ENCODE peak calls at places on chromosomes 3 and 15, in five cellular contexts. U is right cardiac atrium, Y is HFF-Myc, C is GM04504, W is T1000. L is an unnamed sample.

GRCh38 chr3:88117683-88118082 is 32.1 kb upstream of the C3orf38 start:
- DNase-seq in U (no peak), Y (no peak), C (no peak), W (no peak), L (no peak)

GRCh38 chr3:11555823-11556222 is 87.9 kb downstream of the VGLL4 start:
- DNase-seq in U (no peak), Y (no peak), C (no peak), W (no peak), L (no peak)

GRCh38 chr3:14522129-14522691 is 17.9 kb downstream of the GRIP2 start:
- DNase-seq in U (peak), Y (no peak), C (no peak), W (no peak), L (peak)

GRCh38 chr3:87798567-87798947 is 260.2 kb downstream of the CGGBP1 start:
- DNase-seq in U (no peak), Y (no peak), C (no peak), W (no peak), L (no peak)

GRCh38 chr3:48018841-48019240 is 2.6 kb upstream of the MAP4 start:
- DNase-seq in U (no peak), Y (no peak), C (no peak), W (no peak), L (peak)

GRCh38 chr15:67433495-67434099 is 87.3 kb upstream of the C15orf61 start:
- DNase-seq in U (peak), Y (peak), C (no peak), W (peak), L (peak)

GRCh38 chr3:13484861-13485590 is 4.9 kb downstream of the HDAC11 start:
- DNase-seq in U (peak), Y (no peak), C (no peak), W (no peak), L (peak)

GRCh38 chr3:31180274-31180673 is 285.8 kb upstream of the GADL1 start:
- DNase-seq in U (no peak), Y (no peak), C (no peak), W (no peak), L (no peak)

GRCh38 chr15:101187820-101188516 is 63.9 kb downstream of the CHSY1 start:
- DNase-seq in U (no peak), Y (no peak), C (peak), W (no peak), L (no peak)

GRCh38 chr3:30596161-30596560 is 10.2 kb upstream of the TGFBR2 start:
- DNase-seq in U (no peak), Y (no peak), C (no peak), W (no peak), L (no peak)

GRCh38 chr3:128285042-128285924 is 132.0 kb downstream of the EEFSEC start:
- DNase-seq in U (no peak), Y (no peak), C (no peak), W (no peak), L (no peak)

GRCh38 chr15:98518823-98519561 is 129.3 kb upstream of the IGF1R start:
- DNase-seq in U (peak), Y (peak), C (peak), W (peak), L (no peak)

GRCh38 chr3:149151843-149152242 is 22.4 kb downstream of the HPS3 start:
- DNase-seq in U (no peak), Y (no peak), C (peak), W (peak), L (no peak)

GRCh38 chr3:160649596-160649995 is 27.4 kb upstream of the ARL14 start:
- DNase-seq in U (no peak), Y (no peak), C (no peak), W (no peak), L (no peak)

GRCh38 chr3:45029661-45030060 is 3.6 kb downstream of the CLEC3B start:
- DNase-seq in U (no peak), Y (no peak), C (peak), W (no peak), L (no peak)

GRCh38 chr3:45952456-45952855 is 9.2 kb downstream of the CXCR6 start:
- DNase-seq in U (no peak), Y (no peak), C (no peak), W (no peak), L (no peak)

GRCh38 chr3:128369106-128369708 is 97.5 kb downstream of the DNAJB8 start:
- DNase-seq in U (no peak), Y (no peak), C (no peak), W (no peak), L (no peak)

GRCh38 chr15:64224508-64224907 is 61.7 kb upstream of the PPIB start:
- DNase-seq in U (no peak), Y (peak), C (peak), W (no peak), L (no peak)

GRCh38 chr3:42667523-42668402 is 14.3 kb downstream of the ZBTB47 start:
- DNase-seq in U (peak), Y (no peak), C (no peak), W (no peak), L (peak)

GRCh38 chr3:18423401-18424212 is 1.5 kb downstream of the SATB1 start:
- DNase-seq in U (peak), Y (peak), C (peak), W (no peak), L (no peak)

GRCh38 chr15:47244361-47244760 is 472.9 kb upstream of the SEMA6D start:
- DNase-seq in U (no peak), Y (no peak), C (no peak), W (no peak), L (no peak)

GRCh38 chr3:33385423-33385822 is 54.8 kb downstream of the UBP1 start:
- DNase-seq in U (no peak), Y (no peak), C (no peak), W (no peak), L (no peak)

GRCh38 chr15:35548435-35548834 is 2.5 kb upstream of the DPH6 start:
- DNase-seq in U (no peak), Y (no peak), C (no peak), W (no peak), L (no peak)

GRCh38 chr3:5799421-5799820 is 611.9 kb downstream of the EDEM1 start:
- DNase-seq in U (no peak), Y (no peak), C (no peak), W (no peak), L (no peak)

GRCh38 chr3:81339040-81339845 is 422.2 kb downstream of the GBE1 start:
- DNase-seq in U (no peak), Y (no peak), C (no peak), W (no peak), L (no peak)

GRCh38 chr15:83747050-83747717 is 93.3 kb downstream of the ADAMTSL3 start:
- DNase-seq in U (no peak), Y (peak), C (no peak), W (no peak), L (no peak)

GRCh38 chr15:85154061-85154460 is 172.4 kb downstream of the PDE8A start:
- DNase-seq in U (no peak), Y (no peak), C (no peak), W (no peak), L (no peak)

GRCh38 chr15:83571820-83572707 is 81.9 kb upstream of the ADAMTSL3 start:
- DNase-seq in U (no peak), Y (peak), C (peak), W (no peak), L (no peak)

GRCh38 chr3:27985369-27986035 is 255.9 kb upstream of the CMC1 start:
- DNase-seq in U (no peak), Y (no peak), C (peak), W (no peak), L (no peak)

GRCh38 chr3:127652246-127652995 is 20.3 kb upstream of the ABTB1 start:
- DNase-seq in U (peak), Y (no peak), C (no peak), W (peak), L (peak)

L was measured in psoas muscle.